ENCODE peak calls at places on chromosomes 11 and 22, in eight cellular contexts. One of them, this sample, is unnamed.

GRCh38 chr11:60772666-60773065 is 12.5 kb upstream of the MS4A10 start:
- DNase-seq in A172: no peak
- DNase-seq in COR-L47: no peak
- DNase-seq in activated CD4-positive, alpha-beta T cell treated with anti-CD3 and anti-CD28 coated beads for 24 hours: no peak
- DNase-seq in T-cell: no peak
- DNase-seq in T-helper 2 cell: no peak
- DNase-seq in HuH-7: no peak
- DNase-seq in T follicular helper cell: no peak
- DNase-seq in this sample: no peak

GRCh38 chr11:7906481-7906880 is 24.6 kb downstream of the OR10A6 start:
- DNase-seq in A172: no peak
- DNase-seq in COR-L47: no peak
- DNase-seq in activated CD4-positive, alpha-beta T cell treated with anti-CD3 and anti-CD28 coated beads for 24 hours: no peak
- DNase-seq in T-cell: no peak
- DNase-seq in T-helper 2 cell: no peak
- DNase-seq in HuH-7: no peak
- DNase-seq in T follicular helper cell: no peak
- DNase-seq in this sample: no peak

GRCh38 chr22:24093855-24094254 is 82.8 kb downstream of the CABIN1 start:
- DNase-seq in A172: no peak
- DNase-seq in COR-L47: no peak
- DNase-seq in activated CD4-positive, alpha-beta T cell treated with anti-CD3 and anti-CD28 coated beads for 24 hours: no peak
- DNase-seq in T-cell: no peak
- DNase-seq in T-helper 2 cell: no peak
- DNase-seq in HuH-7: no peak
- DNase-seq in T follicular helper cell: no peak
- DNase-seq in this sample: peak

GRCh38 chr22:19396934-19397728 is 34.4 kb downstream of the HIRA start:
- DNase-seq in A172: no peak
- DNase-seq in COR-L47: no peak
- DNase-seq in activated CD4-positive, alpha-beta T cell treated with anti-CD3 and anti-CD28 coated beads for 24 hours: no peak
- DNase-seq in T-cell: no peak
- DNase-seq in T-helper 2 cell: no peak
- DNase-seq in HuH-7: no peak
- DNase-seq in T follicular helper cell: no peak
- DNase-seq in this sample: no peak

GRCh38 chr11:74138572-74138971 is 32.2 kb downstream of the C2CD3 start:
- DNase-seq in A172: peak
- DNase-seq in COR-L47: no peak
- DNase-seq in activated CD4-positive, alpha-beta T cell treated with anti-CD3 and anti-CD28 coated beads for 24 hours: no peak
- DNase-seq in T-cell: no peak
- DNase-seq in T-helper 2 cell: no peak
- DNase-seq in HuH-7: peak
- DNase-seq in T follicular helper cell: no peak
- DNase-seq in this sample: no peak

GRCh38 chr11:3840870-3841425 is at the start of gene RHOG:
- DNase-seq in A172: peak
- DNase-seq in COR-L47: peak
- DNase-seq in activated CD4-positive, alpha-beta T cell treated with anti-CD3 and anti-CD28 coated beads for 24 hours: peak
- DNase-seq in T-cell: no peak
- DNase-seq in T-helper 2 cell: no peak
- DNase-seq in HuH-7: peak
- DNase-seq in T follicular helper cell: peak
- DNase-seq in this sample: peak

GRCh38 chr11:104534268-104534667 is 364.0 kb downstream of the CASP12 start:
- DNase-seq in A172: peak
- DNase-seq in COR-L47: no peak
- DNase-seq in activated CD4-positive, alpha-beta T cell treated with anti-CD3 and anti-CD28 coated beads for 24 hours: no peak
- DNase-seq in T-cell: no peak
- DNase-seq in T-helper 2 cell: no peak
- DNase-seq in HuH-7: no peak
- DNase-seq in T follicular helper cell: no peak
- DNase-seq in this sample: no peak

GRCh38 chr22:41746563-41747400 is 47.5 kb downstream of the MEI1 start:
- DNase-seq in A172: peak
- DNase-seq in COR-L47: peak
- DNase-seq in activated CD4-positive, alpha-beta T cell treated with anti-CD3 and anti-CD28 coated beads for 24 hours: peak
- DNase-seq in T-cell: peak
- DNase-seq in T-helper 2 cell: peak
- DNase-seq in HuH-7: peak
- DNase-seq in T follicular helper cell: peak
- DNase-seq in this sample: peak

GRCh38 chr11:33052241-33052640 is 12.9 kb downstream of the TCP11L1 start:
- DNase-seq in A172: no peak
- DNase-seq in COR-L47: no peak
- DNase-seq in activated CD4-positive, alpha-beta T cell treated with anti-CD3 and anti-CD28 coated beads for 24 hours: no peak
- DNase-seq in T-cell: no peak
- DNase-seq in T-helper 2 cell: no peak
- DNase-seq in HuH-7: no peak
- DNase-seq in T follicular helper cell: no peak
- DNase-seq in this sample: no peak

GRCh38 chr11:34599406-34599901 is 21.4 kb upstream of the EHF start:
- DNase-seq in A172: peak
- DNase-seq in COR-L47: no peak
- DNase-seq in activated CD4-positive, alpha-beta T cell treated with anti-CD3 and anti-CD28 coated beads for 24 hours: no peak
- DNase-seq in T-cell: no peak
- DNase-seq in T-helper 2 cell: no peak
- DNase-seq in HuH-7: peak
- DNase-seq in T follicular helper cell: no peak
- DNase-seq in this sample: no peak

GRCh38 chr11:60756307-60757032 is at the start of gene MS4A15:
- DNase-seq in A172: peak
- DNase-seq in COR-L47: no peak
- DNase-seq in activated CD4-positive, alpha-beta T cell treated with anti-CD3 and anti-CD28 coated beads for 24 hours: no peak
- DNase-seq in T-cell: no peak
- DNase-seq in T-helper 2 cell: no peak
- DNase-seq in HuH-7: peak
- DNase-seq in T follicular helper cell: no peak
- DNase-seq in this sample: no peak

GRCh38 chr11:47724041-47724729 is 9.0 kb upstream of the AGBL2 start:
- DNase-seq in A172: peak
- DNase-seq in COR-L47: no peak
- DNase-seq in activated CD4-positive, alpha-beta T cell treated with anti-CD3 and anti-CD28 coated beads for 24 hours: no peak
- DNase-seq in T-cell: no peak
- DNase-seq in T-helper 2 cell: no peak
- DNase-seq in HuH-7: peak
- DNase-seq in T follicular helper cell: no peak
- DNase-seq in this sample: no peak

GRCh38 chr22:49370841-49371301 is 456.8 kb downstream of the BRD1 start:
- DNase-seq in A172: no peak
- DNase-seq in COR-L47: no peak
- DNase-seq in activated CD4-positive, alpha-beta T cell treated with anti-CD3 and anti-CD28 coated beads for 24 hours: no peak
- DNase-seq in T-cell: no peak
- DNase-seq in T-helper 2 cell: no peak
- DNase-seq in HuH-7: no peak
- DNase-seq in T follicular helper cell: no peak
- DNase-seq in this sample: peak

GRCh38 chr11:130776044-130776390 is 140.3 kb downstream of the SNX19 start:
- DNase-seq in A172: no peak
- DNase-seq in COR-L47: no peak
- DNase-seq in activated CD4-positive, alpha-beta T cell treated with anti-CD3 and anti-CD28 coated beads for 24 hours: no peak
- DNase-seq in T-cell: no peak
- DNase-seq in T-helper 2 cell: no peak
- DNase-seq in HuH-7: no peak
- DNase-seq in T follicular helper cell: no peak
- DNase-seq in this sample: no peak

GRCh38 chr11:18632841-18633240 is 1.3 kb downstream of the SPTY2D1 start:
- DNase-seq in A172: no peak
- DNase-seq in COR-L47: no peak
- DNase-seq in activated CD4-positive, alpha-beta T cell treated with anti-CD3 and anti-CD28 coated beads for 24 hours: no peak
- DNase-seq in T-cell: no peak
- DNase-seq in T-helper 2 cell: no peak
- DNase-seq in HuH-7: no peak
- DNase-seq in T follicular helper cell: no peak
- DNase-seq in this sample: no peak

GRCh38 chr11:120792306-120792705 is 231.6 kb upstream of the TBCEL start:
- DNase-seq in A172: no peak
- DNase-seq in COR-L47: no peak
- DNase-seq in activated CD4-positive, alpha-beta T cell treated with anti-CD3 and anti-CD28 coated beads for 24 hours: no peak
- DNase-seq in T-cell: no peak
- DNase-seq in T-helper 2 cell: no peak
- DNase-seq in HuH-7: no peak
- DNase-seq in T follicular helper cell: no peak
- DNase-seq in this sample: no peak

GRCh38 chr22:30282616-30283046 is 6.7 kb downstream of the CASTOR1 start:
- DNase-seq in A172: no peak
- DNase-seq in COR-L47: no peak
- DNase-seq in activated CD4-positive, alpha-beta T cell treated with anti-CD3 and anti-CD28 coated beads for 24 hours: no peak
- DNase-seq in T-cell: no peak
- DNase-seq in T-helper 2 cell: no peak
- DNase-seq in HuH-7: no peak
- DNase-seq in T follicular helper cell: no peak
- DNase-seq in this sample: no peak

This sample was measured in WTC11.